ENCODE peak calls at places on chromosomes 7 and 10, in six cellular contexts. One of them, this sample, is unnamed.

GRCh38 chr7:1050254-1050906 is 6.0 kb downstream of the GPR146 start:
- DNase-seq in right lobe of liver: no peak
- DNase-seq in colonic mucosa: no peak
- DNase-seq in GM23248: no peak
- DNase-seq in ovary: no peak
- DNase-seq in stomach: no peak
- DNase-seq in this sample: no peak

GRCh38 chr10:6185039-6185716 is 17.6 kb upstream of the PFKFB3 start:
- DNase-seq in right lobe of liver: no peak
- DNase-seq in colonic mucosa: no peak
- DNase-seq in stomach: no peak
- DNase-seq in ovary: no peak
- DNase-seq in GM23248: no peak
- DNase-seq in this sample: no peak

GRCh38 chr7:102044984-102045673 is 227.7 kb downstream of the CUX1 start:
- DNase-seq in GM23248: peak; percentile 89
- DNase-seq in right lobe of liver: no peak
- DNase-seq in stomach: peak; percentile 37
- DNase-seq in colonic mucosa: no peak
- DNase-seq in ovary: peak; percentile 73
- DNase-seq in this sample: no peak

GRCh38 chr10:133475821-133476640 is 22.3 kb downstream of the SCART1 start:
- DNase-seq in ovary: no peak
- DNase-seq in stomach: no peak
- DNase-seq in right lobe of liver: no peak
- DNase-seq in GM23248: no peak
- DNase-seq in colonic mucosa: no peak
- DNase-seq in this sample: no peak

GRCh38 chr7:89837515-89837914 is 316.8 kb upstream of the STEAP1 start:
- DNase-seq in right lobe of liver: no peak
- DNase-seq in stomach: no peak
- DNase-seq in ovary: no peak
- DNase-seq in GM23248: peak; percentile 45
- DNase-seq in colonic mucosa: no peak
- DNase-seq in this sample: no peak

GRCh38 chr7:77833136-77833535 is 34.6 kb downstream of the PHTF2 start:
- DNase-seq in right lobe of liver: no peak
- DNase-seq in GM23248: peak; percentile 29
- DNase-seq in stomach: no peak
- DNase-seq in colonic mucosa: no peak
- DNase-seq in ovary: no peak
- DNase-seq in this sample: no peak

GRCh38 chr10:62437696-62438095 is 63.5 kb downstream of the ZNF365 start:
- DNase-seq in right lobe of liver: no peak
- DNase-seq in ovary: no peak
- DNase-seq in stomach: no peak
- DNase-seq in GM23248: peak; percentile 80
- DNase-seq in colonic mucosa: peak; percentile 31
- DNase-seq in this sample: peak; percentile 75

GRCh38 chr7:2200584-2200980 is 32.2 kb downstream of the MAD1L1 start:
- DNase-seq in GM23248: no peak
- DNase-seq in ovary: no peak
- DNase-seq in right lobe of liver: peak; percentile 33
- DNase-seq in colonic mucosa: no peak
- DNase-seq in stomach: no peak
- DNase-seq in this sample: no peak

GRCh38 chr7:140245611-140246105 is 68.9 kb upstream of the KDM7A start:
- DNase-seq in GM23248: no peak
- DNase-seq in colonic mucosa: no peak
- DNase-seq in stomach: no peak
- DNase-seq in right lobe of liver: no peak
- DNase-seq in ovary: no peak
- DNase-seq in this sample: no peak

GRCh38 chr7:83739527-83739926 is 90.6 kb upstream of the SEMA3E start:
- DNase-seq in GM23248: no peak
- DNase-seq in right lobe of liver: no peak
- DNase-seq in colonic mucosa: no peak
- DNase-seq in ovary: no peak
- DNase-seq in stomach: no peak
- DNase-seq in this sample: no peak

GRCh38 chr7:127943541-127944521 is 87.4 kb downstream of the LRRC4 start:
- DNase-seq in colonic mucosa: no peak
- DNase-seq in ovary: peak; percentile 37
- DNase-seq in right lobe of liver: no peak
- DNase-seq in stomach: no peak
- DNase-seq in GM23248: peak; percentile 47
- DNase-seq in this sample: no peak

GRCh38 chr10:23777153-23777552 is 338.3 kb downstream of the OTUD1 start:
- DNase-seq in ovary: no peak
- DNase-seq in GM23248: no peak
- DNase-seq in colonic mucosa: no peak
- DNase-seq in right lobe of liver: no peak
- DNase-seq in stomach: no peak
- DNase-seq in this sample: no peak

GRCh38 chr10:35232509-35232908 is 103.8 kb upstream of the CCNY start:
- DNase-seq in ovary: no peak
- DNase-seq in colonic mucosa: no peak
- DNase-seq in GM23248: no peak
- DNase-seq in stomach: no peak
- DNase-seq in right lobe of liver: no peak
- DNase-seq in this sample: no peak

GRCh38 chr7:44963526-44964290 is 15.1 kb downstream of the MYO1G start:
- DNase-seq in ovary: no peak
- DNase-seq in right lobe of liver: no peak
- DNase-seq in colonic mucosa: no peak
- DNase-seq in stomach: no peak
- DNase-seq in GM23248: no peak
- DNase-seq in this sample: no peak

GRCh38 chr7:15853832-15854470 is 167.5 kb upstream of the MEOX2 start:
- DNase-seq in colonic mucosa: no peak
- DNase-seq in ovary: no peak
- DNase-seq in right lobe of liver: no peak
- DNase-seq in stomach: no peak
- DNase-seq in GM23248: peak; percentile 36
- DNase-seq in this sample: peak; percentile 54

GRCh38 chr7:140534743-140535142 is 55.4 kb upstream of the MKRN1 start:
- DNase-seq in GM23248: peak; percentile 26
- DNase-seq in stomach: no peak
- DNase-seq in ovary: no peak
- DNase-seq in colonic mucosa: no peak
- DNase-seq in right lobe of liver: no peak
- DNase-seq in this sample: no peak

GRCh38 chr7:67438174-67438837 is 441.7 kb downstream of the TYW1 start:
- DNase-seq in right lobe of liver: no peak
- DNase-seq in ovary: no peak
- DNase-seq in GM23248: no peak
- DNase-seq in stomach: no peak
- DNase-seq in colonic mucosa: no peak
- DNase-seq in this sample: no peak

GRCh38 chr7:936131-937054 is 18.1 kb downstream of the ADAP1 start:
- DNase-seq in right lobe of liver: no peak
- DNase-seq in ovary: no peak
- DNase-seq in stomach: no peak
- DNase-seq in GM23248: peak; percentile 48
- DNase-seq in colonic mucosa: no peak
- DNase-seq in this sample: peak; percentile 36

GRCh38 chr10:119221201-119221600 is 13.8 kb downstream of the GRK5 start:
- DNase-seq in right lobe of liver: no peak
- DNase-seq in stomach: no peak
- DNase-seq in colonic mucosa: no peak
- DNase-seq in ovary: no peak
- DNase-seq in GM23248: peak; percentile 20
- DNase-seq in this sample: peak; percentile 76

GRCh38 chr10:24561453-24561852 is 162.2 kb downstream of the ARHGAP21 start:
- DNase-seq in GM23248: no peak
- DNase-seq in stomach: no peak
- DNase-seq in colonic mucosa: no peak
- DNase-seq in ovary: no peak
- DNase-seq in right lobe of liver: no peak
- DNase-seq in this sample: no peak

GRCh38 chr10:42491001-42491592 is 147.3 kb downstream of the ZNF33B start:
- DNase-seq in stomach: no peak
- DNase-seq in right lobe of liver: no peak
- DNase-seq in GM23248: peak; percentile 26
- DNase-seq in colonic mucosa: no peak
- DNase-seq in ovary: no peak
- DNase-seq in this sample: no peak
- H3K9me3 ChIP-seq in stomach: peaks cover 19% of the 10 kb centered on the region
- H3K9me3 ChIP-seq in right lobe of liver: no peaks in the 10 kb centered on the region
- H3K9me3 ChIP-seq in GM23248: no peaks in the 10 kb centered on the region
- H3K9me3 ChIP-seq in colonic mucosa: no peaks in the 10 kb centered on the region
- H3K9me3 ChIP-seq in ovary: no peaks in the 10 kb centered on the region
- H3K9me3 ChIP-seq in this sample: peaks cover 22% of the 10 kb centered on the region

GRCh38 chr10:90935581-90936292 is 14.8 kb upstream of the ANKRD1 start:
- DNase-seq in colonic mucosa: no peak
- DNase-seq in stomach: no peak
- DNase-seq in ovary: no peak
- DNase-seq in GM23248: no peak
- DNase-seq in right lobe of liver: no peak
- DNase-seq in this sample: peak; percentile 61

GRCh38 chr10:90927293-90927692 is 6.4 kb upstream of the ANKRD1 start:
- DNase-seq in GM23248: no peak
- DNase-seq in ovary: no peak
- DNase-seq in stomach: no peak
- DNase-seq in colonic mucosa: no peak
- DNase-seq in right lobe of liver: no peak
- DNase-seq in this sample: no peak

GRCh38 chr10:90929179-90929578 is 8.3 kb upstream of the ANKRD1 start:
- DNase-seq in stomach: no peak
- DNase-seq in colonic mucosa: no peak
- DNase-seq in right lobe of liver: no peak
- DNase-seq in ovary: no peak
- DNase-seq in GM23248: no peak
- DNase-seq in this sample: no peak

GRCh38 chr10:90930070-90930837 is 9.4 kb upstream of the ANKRD1 start:
- DNase-seq in ovary: no peak
- DNase-seq in right lobe of liver: no peak
- DNase-seq in GM23248: peak; percentile 67
- DNase-seq in colonic mucosa: no peak
- DNase-seq in stomach: no peak
- DNase-seq in this sample: peak; percentile 69

DNA sequence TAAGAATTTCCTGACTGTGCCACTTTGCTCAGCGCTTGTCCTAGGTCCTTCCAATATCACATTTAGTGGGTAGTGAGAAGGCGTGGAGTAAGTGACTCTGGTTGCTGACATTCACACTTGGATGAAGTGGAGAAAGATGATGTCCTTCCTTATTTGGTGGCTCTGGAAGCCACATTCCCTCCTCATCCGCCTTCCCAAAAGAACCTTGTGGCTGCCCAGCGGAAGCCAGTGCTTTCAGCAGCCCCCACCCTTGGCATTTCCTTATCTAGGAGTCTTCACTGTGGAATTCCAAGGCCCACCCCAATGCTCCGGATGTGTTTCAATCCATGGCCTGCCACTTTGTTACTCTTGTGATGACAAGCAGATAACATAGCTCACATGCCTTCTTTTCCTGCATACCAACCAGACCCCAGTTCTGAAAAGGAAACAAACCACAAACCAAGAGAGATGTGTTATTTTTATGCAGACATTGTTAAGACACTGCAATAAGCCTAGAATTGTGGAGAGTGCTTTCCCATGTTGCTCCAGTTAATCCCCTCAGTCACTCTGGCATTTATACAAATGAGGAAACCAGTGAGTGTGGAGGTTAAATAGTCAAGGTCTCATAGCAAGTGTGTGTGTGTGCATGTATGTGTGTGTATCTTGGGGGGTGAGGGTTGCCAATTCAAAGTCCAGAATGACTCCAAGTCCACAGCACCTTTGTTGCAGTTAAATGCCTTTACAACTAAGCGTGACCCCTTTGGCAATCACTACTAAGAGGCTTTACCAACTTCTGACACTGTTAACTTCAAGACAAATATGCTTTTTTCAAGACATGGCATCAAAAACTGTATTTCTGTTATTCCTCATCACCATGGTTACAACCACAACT is 10.3 kb upstream of the ANKRD1 start:
- DNase-seq in ovary: no peak
- DNase-seq in right lobe of liver: no peak
- DNase-seq in stomach: no peak
- DNase-seq in GM23248: peak; percentile 78
- DNase-seq in colonic mucosa: no peak
- DNase-seq in this sample: peak; percentile 91
- H3K27me3 ChIP-seq in ovary: no peaks in the 10 kb centered on the region
- H3K27me3 ChIP-seq in right lobe of liver: no peaks in the 10 kb centered on the region
- H3K27me3 ChIP-seq in stomach: no peaks in the 10 kb centered on the region
- H3K27me3 ChIP-seq in GM23248: no peaks in the 10 kb centered on the region
- H3K27me3 ChIP-seq in colonic mucosa: no peaks in the 10 kb centered on the region
- H3K27me3 ChIP-seq in this sample: peaks cover 2% of the 10 kb centered on the region

DNA sequence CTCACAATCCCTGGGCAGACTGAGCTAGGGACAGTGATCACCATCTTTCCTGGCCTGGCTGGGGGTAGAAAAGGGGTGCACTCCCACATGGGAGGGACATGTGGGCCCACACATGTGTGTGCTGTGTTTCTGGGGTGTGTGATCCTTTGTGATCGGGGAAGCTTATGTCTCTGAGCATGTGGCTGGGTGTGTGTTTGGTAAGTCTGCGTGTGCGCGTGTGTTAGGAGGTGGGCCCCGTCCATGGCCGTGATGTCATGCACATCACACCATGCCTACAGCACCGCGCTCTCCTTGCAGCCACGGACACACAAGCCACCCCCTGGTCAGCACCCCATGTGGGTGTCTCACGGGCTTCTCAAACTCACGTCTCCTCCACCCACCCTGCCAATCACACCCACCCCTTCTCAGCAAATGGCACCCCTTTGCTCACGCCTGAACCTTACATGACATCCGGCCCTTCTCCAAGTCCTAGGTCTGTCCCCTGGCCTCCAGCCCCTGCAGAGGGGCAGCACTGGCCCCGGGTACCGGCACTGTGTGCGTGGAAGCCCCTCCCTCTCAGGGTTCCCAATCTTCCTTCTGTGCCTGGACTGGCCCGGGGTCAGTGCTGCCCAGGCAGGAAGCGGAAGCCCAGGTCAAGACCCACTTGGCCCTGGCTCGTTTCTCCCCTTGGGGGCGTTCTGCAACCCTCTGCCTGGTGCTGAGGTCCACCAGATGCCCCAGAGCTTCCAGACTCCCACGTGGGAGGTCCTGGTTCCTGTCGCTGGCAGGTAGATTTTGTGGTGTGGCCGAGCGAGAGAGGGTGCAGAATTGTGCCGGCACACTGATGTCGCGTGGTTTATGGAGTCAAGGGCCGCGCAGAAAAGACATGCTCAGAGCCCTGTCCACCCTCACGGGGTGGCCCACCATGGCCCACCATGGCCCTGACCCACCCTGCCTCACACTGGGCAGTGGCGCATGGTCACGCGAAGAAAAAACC is 12.6 kb downstream of the SLC29A4 start:
- DNase-seq in GM23248: no peak
- DNase-seq in right lobe of liver: no peak
- DNase-seq in colonic mucosa: no peak
- DNase-seq in stomach: no peak
- DNase-seq in ovary: no peak
- DNase-seq in this sample: no peak
- H3K9me3 ChIP-seq in GM23248: no peaks in the 10 kb centered on the region
- H3K9me3 ChIP-seq in right lobe of liver: no peaks in the 10 kb centered on the region
- H3K9me3 ChIP-seq in colonic mucosa: no peaks in the 10 kb centered on the region
- H3K9me3 ChIP-seq in stomach: no peaks in the 10 kb centered on the region
- H3K9me3 ChIP-seq in ovary: no peaks in the 10 kb centered on the region
- H3K9me3 ChIP-seq in this sample: peaks cover 6% of the 10 kb centered on the region

GRCh38 chr7:35246819-35247218 is 7.1 kb downstream of the TBX20 start:
- DNase-seq in ovary: no peak
- DNase-seq in colonic mucosa: no peak
- DNase-seq in stomach: no peak
- DNase-seq in GM23248: no peak
- DNase-seq in right lobe of liver: no peak
- DNase-seq in this sample: no peak
- H3K27me3 ChIP-seq in ovary: no peaks in the 10 kb centered on the region
- H3K27me3 ChIP-seq in colonic mucosa: peaks cover 38% of the 10 kb centered on the region
- H3K27me3 ChIP-seq in stomach: peaks cover 3% of the 10 kb centered on the region
- H3K27me3 ChIP-seq in GM23248: peaks cover 51% of the 10 kb centered on the region
- H3K27me3 ChIP-seq in right lobe of liver: peaks cover 9% of the 10 kb centered on the region
- H3K27me3 ChIP-seq in this sample: peaks cover 73% of the 10 kb centered on the region

This sample was measured in mesenchymal stem cell.